ENCODE peak calls at places on chromosomes 13 and 19, in eight cellular contexts. J, O, E, A, T, C, P and V are unnamed samples.

GRCh38 chr13:109592776-109593175 is 193.6 kb downstream of the IRS2 start:
- DNase-seq in A (no peak), C (no peak), O (no peak), P (no peak), J (no peak), E (no peak), T (no peak), V (no peak)

GRCh38 chr13:114089341-114089740 is 43.1 kb downstream of the RASA3 start:
- DNase-seq in O (no peak), T (no peak), P (no peak), E (no peak), A (no peak), C (no peak), J (no peak), V (no peak)

GRCh38 chr19:10412257-10412977 is 7.9 kb upstream of the PDE4A start:
- DNase-seq in P (no peak), O (no peak), J (no peak), E (no peak), C (no peak), T (no peak), A (no peak), V (no peak)

GRCh38 chr19:4800591-4801081 is 9.1 kb downstream of the FEM1A start:
- DNase-seq in C (no peak), E (peak; percentile 86), A (no peak), P (peak; percentile 87), T (no peak), O (no peak), J (no peak), V (no peak)

GRCh38 chr19:16067205-16067938 is 8.9 kb upstream of the TPM4 start:
- DNase-seq in E (peak; percentile 69), C (no peak), O (no peak), P (peak; percentile 91), J (no peak), A (no peak), T (no peak), V (no peak)

GRCh38 chr19:1748115-1748702 is 5.1 kb upstream of the ONECUT3 start:
- DNase-seq in E (no peak), C (no peak), J (no peak), A (no peak), P (peak; percentile 61), T (no peak), O (no peak), V (no peak)

GRCh38 chr19:2461751-2462634 is 5.2 kb upstream of the LMNB2 start:
- DNase-seq in C (no peak), E (peak; percentile 66), A (no peak), J (peak; percentile 33), O (peak; percentile 78), T (peak; percentile 69), P (peak; percentile 34), V (no peak)

GRCh38 chr13:114131581-114132418 is 623 bp downstream of the RASA3 start:
- DNase-seq in J (peak; percentile 47), C (no peak), O (no peak), P (no peak), A (no peak), T (no peak), E (no peak), V (peak; percentile 42)

GRCh38 chr19:3149526-3150505 is 14.0 kb downstream of the GNA15 start:
- DNase-seq in C (no peak), O (no peak), T (no peak), A (no peak), J (no peak), P (no peak), E (no peak), V (no peak)

GRCh38 chr13:23813635-23814034 is 75.6 kb downstream of the MIPEP start:
- DNase-seq in C (no peak), T (peak; percentile 35), E (no peak), P (no peak), J (no peak), O (no peak), A (no peak), V (no peak)

GRCh38 chr19:56142897-56143434 is 1.9 kb downstream of the ZNF444 start:
- DNase-seq in C (no peak), O (no peak), P (no peak), A (no peak), J (no peak), E (no peak), T (no peak), V (no peak)

GRCh38 chr19:11421607-11422098 is 2.5 kb upstream of the RGL3 start:
- DNase-seq in E (peak; percentile 43), T (peak; percentile 57), P (peak; percentile 72), O (peak; percentile 59), A (no peak), C (no peak), J (peak; percentile 21), V (no peak)

GRCh38 chr13:53198699-53199098 is 170.1 kb downstream of the OLFM4 start:
- DNase-seq in T (no peak), C (no peak), P (no peak), J (no peak), O (no peak), A (no peak), E (no peak), V (no peak)

GRCh38 chr13:112255550-112256120 is 120.5 kb upstream of the SPACA7 start:
- DNase-seq in O (no peak), P (no peak), J (no peak), E (no peak), C (no peak), T (no peak), A (no peak), V (no peak)

GRCh38 chr13:50894042-50894441 is 15.5 kb upstream of the RNASEH2B start:
- DNase-seq in A (no peak), J (no peak), E (no peak), C (no peak), T (no peak), O (no peak), P (no peak), V (no peak)

GRCh38 chr19:31439270-31439573 is 90.0 kb upstream of the TSHZ3 start:
- DNase-seq in O (no peak), T (no peak), C (no peak), P (no peak), J (no peak), A (no peak), E (no peak), V (no peak)

GRCh38 chr13:46641274-46642081 is 88.5 kb downstream of the LRCH1 start:
- DNase-seq in J (no peak), T (peak; percentile 50), P (peak; percentile 51), C (no peak), E (no peak), A (no peak), O (no peak), V (no peak)